ENCODE peak calls at places on chromosomes 4 and X, in four cellular contexts. L is AG04449, Q is progenitor cell of endocrine pancreas, I is bronchial epithelial cell. M is an unnamed sample.

GRCh38 chrX:1443496-1444075 is 9.1 kb downstream of the ASMTL start:
- DNase-seq in L (no peak), I (no peak), Q (no peak), M (no peak)

GRCh38 chrX:21705215-21705614 is 47.1 kb upstream of the KLHL34 start:
- DNase-seq in I (no peak), Q (no peak), L (no peak), M (no peak)

GRCh38 chr4:138890921-138891570 is 124.5 kb upstream of the NOCT start:
- DNase-seq in I (no peak), L (no peak), Q (no peak), M (no peak)

GRCh38 chrX:71492086-71493065 is 40.5 kb upstream of the OGT start:
- DNase-seq in L (no peak), Q (no peak), I (peak), M (no peak)

GRCh38 chr4:64882311-64883086 is 473.2 kb upstream of the TECRL start:
- DNase-seq in L (no peak), I (no peak), Q (no peak), M (no peak)

GRCh38 chr4:22514001-22514400 is 1.9 kb downstream of the ADGRA3 start:
- DNase-seq in Q (no peak), I (no peak), L (no peak), M (no peak)

GRCh38 chrX:75086731-75087195 is 69.3 kb downstream of the ABCB7 start:
- DNase-seq in Q (no peak), L (no peak), I (no peak), M (no peak)

GRCh38 chr4:34046580-34046979 is 2197.7 kb downstream of the ARAP2 start:
- DNase-seq in Q (no peak), L (no peak), I (peak), M (no peak)

GRCh38 chrX:136636121-136636520 is 11.8 kb upstream of the CD40LG start:
- DNase-seq in I (no peak), L (no peak), Q (no peak), M (no peak)

GRCh38 chr4:180827610-180828009 is 1415.6 kb upstream of the TENM3 start:
- DNase-seq in L (no peak), Q (no peak), I (peak), M (no peak)

GRCh38 chrX:56726609-56727008 is 2.4 kb upstream of the NBDY start:
- DNase-seq in L (no peak), Q (no peak), I (peak), M (no peak)

GRCh38 chrX:102833136-102833535 is 103.9 kb upstream of the RAB40AL start:
- DNase-seq in Q (no peak), I (no peak), L (no peak), M (no peak)

GRCh38 chr4:137393043-137393442 is 139.3 kb downstream of the PCDH18 start:
- DNase-seq in Q (no peak), I (no peak), L (no peak), M (no peak)

GRCh38 chrX:37711991-37712390 is 26.4 kb downstream of the XK start:
- DNase-seq in Q (no peak), I (no peak), L (no peak), M (no peak)

GRCh38 chr4:52873191-52873590 is 11.1 kb downstream of the RASL11B start:
- DNase-seq in I (no peak), L (no peak), Q (no peak), M (no peak)

GRCh38 chr4:70666369-70666768 is at the start of gene JCHAIN:
- DNase-seq in Q (no peak), I (no peak), L (no peak), M (no peak)

GRCh38 chrX:6184900-6185515 is 43.7 kb downstream of the NLGN4X start:
- DNase-seq in L (no peak), I (peak), Q (no peak), M (no peak)

GRCh38 chr4:64880557-64880956 is 471.3 kb upstream of the TECRL start:
- DNase-seq in I (no peak), Q (no peak), L (no peak), M (no peak)

GRCh38 chrX:70289793-70290770 is at the start of the genes KIF4A and PDZD11:
- DNase-seq in Q (peak), I (peak), L (no peak), M (peak)

GRCh38 chr4:156568479-156568878 is 403.1 kb downstream of the PDGFC start:
- DNase-seq in L (no peak), Q (no peak), I (no peak), M (no peak)

GRCh38 chrX:72078411-72078810 is 53.3 kb downstream of the RTL5 start:
- DNase-seq in L (no peak), I (no peak), Q (no peak), M (no peak)

GRCh38 chrX:2859197-2859797 is 30.6 kb downstream of the GYG2 start:
- DNase-seq in L (no peak), Q (no peak), I (no peak), M (no peak)

GRCh38 chr4:25065451-25065850 is 34.7 kb upstream of the LGI2 start:
- DNase-seq in I (no peak), Q (no peak), L (no peak), M (no peak)

GRCh38 chr4:154361450-154361849 is 130.1 kb downstream of the DCHS2 start:
- DNase-seq in Q (no peak), I (no peak), L (no peak), M (no peak)

GRCh38 chr4:167903291-167903721 is 189.0 kb upstream of the ANXA10 start:
- DNase-seq in Q (no peak), L (no peak), I (peak), M (no peak)